ENCODE peak calls at places on chromosomes 4 and X, in four cellular contexts. One of them, this sample, is unnamed.
A peak's percentile ranks its signal among the peaks of the same experiment; 100 is the strongest.

GRCh38 chr4:52317981-52318380 is 266.9 kb downstream of the SPATA18 start:
- DNase-seq in K562: no peak
- DNase-seq in IMR-90: no peak
- DNase-seq in fibroblast of lung: no peak
- DNase-seq in this sample: no peak

GRCh38 chrX:45126158-45126557 is 74.5 kb downstream of the DIPK2B start:
- DNase-seq in K562: no peak
- DNase-seq in fibroblast of lung: no peak
- DNase-seq in IMR-90: no peak
- DNase-seq in this sample: no peak

GRCh38 chr4:37434469-37434868 is 189.9 kb downstream of the NWD2 start:
- DNase-seq in K562: no peak
- DNase-seq in fibroblast of lung: no peak
- DNase-seq in IMR-90: peak; percentile 10
- DNase-seq in this sample: no peak

GRCh38 chrX:148070504-148070877 is 89.4 kb downstream of the FMR1NB start:
- DNase-seq in IMR-90: no peak
- DNase-seq in K562: no peak
- DNase-seq in fibroblast of lung: no peak
- DNase-seq in this sample: peak; percentile 50

GRCh38 chr4:37562592-37562991 is 123.6 kb downstream of the RELL1 start:
- DNase-seq in K562: no peak
- DNase-seq in IMR-90: peak; percentile 33
- DNase-seq in fibroblast of lung: peak; percentile 73
- DNase-seq in this sample: no peak

GRCh38 chrX:69186651-69187050 is 21.4 kb upstream of the PJA1 start:
- DNase-seq in IMR-90: no peak
- DNase-seq in K562: no peak
- DNase-seq in fibroblast of lung: no peak
- DNase-seq in this sample: no peak

GRCh38 chr4:177182156-177182555 is 127.5 kb upstream of the NEIL3 start:
- DNase-seq in IMR-90: peak; percentile 61
- DNase-seq in K562: no peak
- DNase-seq in fibroblast of lung: peak; percentile 66
- DNase-seq in this sample: no peak

GRCh38 chrX:65586491-65586890 is 51.9 kb upstream of the LAS1L start:
- DNase-seq in fibroblast of lung: peak; percentile 48
- DNase-seq in IMR-90: peak; percentile 55
- DNase-seq in K562: no peak
- DNase-seq in this sample: no peak

GRCh38 chr4:153486281-153487151 is 20.4 kb downstream of the TMEM131L start:
- DNase-seq in IMR-90: peak; percentile 91
- DNase-seq in K562: no peak
- DNase-seq in fibroblast of lung: peak; percentile 95
- DNase-seq in this sample: no peak

GRCh38 chr4:158170691-158171455 is 2.0 kb downstream of the GASK1B start:
- DNase-seq in fibroblast of lung: peak; percentile 22
- DNase-seq in IMR-90: peak; percentile 23
- DNase-seq in K562: peak; percentile 42
- DNase-seq in this sample: peak; percentile 59

GRCh38 chr4:118265312-118266144 is 87.3 kb downstream of the PRSS12 start:
- DNase-seq in fibroblast of lung: peak; percentile 23
- DNase-seq in K562: no peak
- DNase-seq in IMR-90: no peak
- DNase-seq in this sample: no peak

GRCh38 chrX:13506574-13506973 is 62.8 kb upstream of the EGFL6 start:
- DNase-seq in fibroblast of lung: peak; percentile 37
- DNase-seq in IMR-90: peak; percentile 61
- DNase-seq in K562: peak; percentile 66
- DNase-seq in this sample: peak; percentile 81

GRCh38 chrX:120781416-120781815 is 94.2 kb downstream of the CT47B1 start:
- DNase-seq in fibroblast of lung: peak; percentile 63
- DNase-seq in IMR-90: no peak
- DNase-seq in K562: no peak
- DNase-seq in this sample: no peak
- H2AFZ ChIP-seq in fibroblast of lung: no peak overlapping the region
- H2AFZ ChIP-seq in IMR-90: no peak overlapping the region
- H2AFZ ChIP-seq in K562: no peak overlapping the region
- H2AFZ ChIP-seq in this sample: no peak overlapping the region

GRCh38 chr4:159400782-159401712 is 298.2 kb downstream of the RAPGEF2 start:
- DNase-seq in IMR-90: peak; percentile 70
- DNase-seq in fibroblast of lung: no peak
- DNase-seq in K562: no peak
- DNase-seq in this sample: no peak
- H2AFZ ChIP-seq in IMR-90: peak overlapping the region; percentile 84
- H2AFZ ChIP-seq in fibroblast of lung: peak overlapping the region; percentile 71
- H2AFZ ChIP-seq in K562: no peak overlapping the region
- H2AFZ ChIP-seq in this sample: no peak overlapping the region

GRCh38 chr4:6128221-6128871 is 72.0 kb downstream of the JAKMIP1 start:
- DNase-seq in IMR-90: no peak
- DNase-seq in K562: no peak
- DNase-seq in fibroblast of lung: no peak
- DNase-seq in this sample: no peak

GRCh38 chr4:6125103-6125651 is 75.2 kb downstream of the JAKMIP1 start:
- DNase-seq in IMR-90: no peak
- DNase-seq in fibroblast of lung: no peak
- DNase-seq in K562: no peak
- DNase-seq in this sample: no peak

GRCh38 chr4:6123976-6124375 is 76.4 kb downstream of the JAKMIP1 start:
- DNase-seq in IMR-90: no peak
- DNase-seq in K562: no peak
- DNase-seq in fibroblast of lung: no peak
- DNase-seq in this sample: no peak

GRCh38 chr4:6124386-6125102 is 75.8 kb downstream of the JAKMIP1 start:
- DNase-seq in K562: no peak
- DNase-seq in fibroblast of lung: no peak
- DNase-seq in IMR-90: no peak
- DNase-seq in this sample: no peak

GRCh38 chr4:6126971-6127745 is 73.2 kb downstream of the JAKMIP1 start:
- DNase-seq in K562: no peak
- DNase-seq in fibroblast of lung: no peak
- DNase-seq in IMR-90: no peak
- DNase-seq in this sample: no peak
- H2AFZ ChIP-seq in K562: no peak overlapping the region
- H2AFZ ChIP-seq in fibroblast of lung: no peak overlapping the region
- H2AFZ ChIP-seq in IMR-90: peak overlapping the region; percentile 43
- H2AFZ ChIP-seq in this sample: no peak overlapping the region

GRCh38 chr4:39232100-39232499 is 49.8 kb downstream of the WDR19 start:
- DNase-seq in IMR-90: no peak
- DNase-seq in K562: no peak
- DNase-seq in fibroblast of lung: no peak
- DNase-seq in this sample: no peak

GRCh38 chr4:39235021-39235420 is 52.7 kb downstream of the WDR19 start:
- DNase-seq in K562: no peak
- DNase-seq in fibroblast of lung: no peak
- DNase-seq in IMR-90: no peak
- DNase-seq in this sample: no peak

GRCh38 chr4:39235701-39236100 is 53.4 kb downstream of the WDR19 start:
- DNase-seq in K562: no peak
- DNase-seq in fibroblast of lung: peak; percentile 55
- DNase-seq in IMR-90: no peak
- DNase-seq in this sample: no peak

GRCh38 chr4:39233114-39233513 is 50.8 kb downstream of the WDR19 start:
- DNase-seq in K562: no peak
- DNase-seq in fibroblast of lung: no peak
- DNase-seq in IMR-90: no peak
- DNase-seq in this sample: no peak

GRCh38 chr4:39233783-39234182 is 51.5 kb downstream of the WDR19 start:
- DNase-seq in IMR-90: no peak
- DNase-seq in K562: no peak
- DNase-seq in fibroblast of lung: no peak
- DNase-seq in this sample: no peak
- H2AFZ ChIP-seq in IMR-90: no peak overlapping the region
- H2AFZ ChIP-seq in K562: no peak overlapping the region
- H2AFZ ChIP-seq in fibroblast of lung: no peak overlapping the region
- H2AFZ ChIP-seq in this sample: no peak overlapping the region